ENCODE peak calls at places on chromosomes 13 and 19, in four cellular contexts. One of them, this sample, is unnamed.

GRCh38 chr13:74128171-74128767 is 5.9 kb downstream of the KLF12 start:
- DNase-seq in hypothalamus: no peak
- DNase-seq in A172: peak
- DNase-seq in C1 segment of cervical spinal cord: no peak
- DNase-seq in this sample: no peak

GRCh38 chr19:48290341-48290922 is 20.6 kb downstream of the ZNF114 start:
- DNase-seq in C1 segment of cervical spinal cord: peak
- DNase-seq in hypothalamus: no peak
- DNase-seq in A172: peak
- DNase-seq in this sample: no peak

GRCh38 chr13:54637377-54637776 is 1608.8 kb downstream of the OLFM4 start:
- DNase-seq in hypothalamus: no peak
- DNase-seq in A172: peak
- DNase-seq in C1 segment of cervical spinal cord: no peak
- DNase-seq in this sample: no peak

GRCh38 chr13:95509521-95510315 is 42.8 kb upstream of the CLDN10 start:
- DNase-seq in hypothalamus: no peak
- DNase-seq in C1 segment of cervical spinal cord: no peak
- DNase-seq in A172: peak
- DNase-seq in this sample: no peak

GRCh38 chr19:36136975-36137686 is 2.7 kb upstream of the CAPNS1 start:
- DNase-seq in A172: peak
- DNase-seq in C1 segment of cervical spinal cord: peak
- DNase-seq in hypothalamus: no peak
- DNase-seq in this sample: peak

GRCh38 chr19:28429356-28429755 is 783.6 kb downstream of the UQCRFS1 start:
- DNase-seq in C1 segment of cervical spinal cord: no peak
- DNase-seq in hypothalamus: no peak
- DNase-seq in A172: no peak
- DNase-seq in this sample: no peak

GRCh38 chr13:21243045-21243842 is 66.8 kb downstream of the MRPL57 start:
- DNase-seq in hypothalamus: no peak
- DNase-seq in A172: no peak
- DNase-seq in C1 segment of cervical spinal cord: no peak
- DNase-seq in this sample: no peak

GRCh38 chr13:113992276-113993005 is 18.6 kb upstream of the C13orf46 start:
- DNase-seq in hypothalamus: no peak
- DNase-seq in A172: no peak
- DNase-seq in C1 segment of cervical spinal cord: no peak
- DNase-seq in this sample: no peak

GRCh38 chr19:40691421-40692211 is 1.2 kb upstream of the NUMBL start:
- DNase-seq in hypothalamus: no peak
- DNase-seq in A172: no peak
- DNase-seq in C1 segment of cervical spinal cord: no peak
- DNase-seq in this sample: no peak

GRCh38 chr19:1851581-1852293 is 3.5 kb upstream of the REXO1 start:
- DNase-seq in A172: no peak
- DNase-seq in hypothalamus: peak
- DNase-seq in C1 segment of cervical spinal cord: no peak
- DNase-seq in this sample: no peak

GRCh38 chr19:57637379-57637778 is 4.4 kb downstream of the ZNF211 start:
- DNase-seq in A172: no peak
- DNase-seq in C1 segment of cervical spinal cord: no peak
- DNase-seq in hypothalamus: no peak
- DNase-seq in this sample: no peak

GRCh38 chr13:51220706-51221105 is 1.5 kb upstream of the FAM124A start:
- DNase-seq in hypothalamus: no peak
- DNase-seq in A172: no peak
- DNase-seq in C1 segment of cervical spinal cord: no peak
- DNase-seq in this sample: no peak

GRCh38 chr19:7618771-7619510 is 10.4 kb downstream of the XAB2 start:
- DNase-seq in hypothalamus: no peak
- DNase-seq in A172: no peak
- DNase-seq in C1 segment of cervical spinal cord: peak
- DNase-seq in this sample: no peak

This sample was measured in dorsolateral prefrontal cortex.